ENCODE peak calls at places on chromosomes 3 and 15, in eight cellular contexts. One of them, this sample, is unnamed.

GRCh38 chr3:179853176-179853575 is 183.6 kb downstream of the PEX5L start:
- DNase-seq in activated CD8-positive, alpha-beta memory T cell treated with anti-CD3 and anti-CD28 coated beads, Interleukin-2, amount 50 U/mL, for 48 hours: no peak
- DNase-seq in DMS153: no peak
- DNase-seq in mucosa of descending colon: no peak
- DNase-seq in AML-193: no peak
- DNase-seq in neural crest cell: no peak
- DNase-seq in stomach: no peak
- DNase-seq in nucleus accumbens: no peak
- DNase-seq in this sample: no peak

GRCh38 chr15:39583586-39584265 is 2.8 kb downstream of the THBS1 start:
- DNase-seq in activated CD8-positive, alpha-beta memory T cell treated with anti-CD3 and anti-CD28 coated beads, Interleukin-2, amount 50 U/mL, for 48 hours: no peak
- DNase-seq in mucosa of descending colon: peak
- DNase-seq in DMS153: no peak
- DNase-seq in nucleus accumbens: no peak
- DNase-seq in AML-193: no peak
- DNase-seq in stomach: no peak
- DNase-seq in neural crest cell: no peak
- DNase-seq in this sample: no peak

GRCh38 chr15:70605606-70606410 is 157.6 kb downstream of the UACA start:
- DNase-seq in mucosa of descending colon: peak
- DNase-seq in DMS153: no peak
- DNase-seq in neural crest cell: no peak
- DNase-seq in stomach: peak
- DNase-seq in nucleus accumbens: peak
- DNase-seq in AML-193: no peak
- DNase-seq in activated CD8-positive, alpha-beta memory T cell treated with anti-CD3 and anti-CD28 coated beads, Interleukin-2, amount 50 U/mL, for 48 hours: no peak
- DNase-seq in this sample: no peak

GRCh38 chr15:90837052-90837621 is 31.3 kb upstream of the FURIN start:
- DNase-seq in AML-193: no peak
- DNase-seq in mucosa of descending colon: no peak
- DNase-seq in neural crest cell: no peak
- DNase-seq in activated CD8-positive, alpha-beta memory T cell treated with anti-CD3 and anti-CD28 coated beads, Interleukin-2, amount 50 U/mL, for 48 hours: peak
- DNase-seq in DMS153: no peak
- DNase-seq in stomach: no peak
- DNase-seq in nucleus accumbens: no peak
- DNase-seq in this sample: no peak

GRCh38 chr3:146517684-146518435 is 26.5 kb downstream of the PLSCR1 start:
- DNase-seq in DMS153: peak
- DNase-seq in neural crest cell: no peak
- DNase-seq in nucleus accumbens: no peak
- DNase-seq in stomach: no peak
- DNase-seq in AML-193: no peak
- DNase-seq in mucosa of descending colon: peak
- DNase-seq in activated CD8-positive, alpha-beta memory T cell treated with anti-CD3 and anti-CD28 coated beads, Interleukin-2, amount 50 U/mL, for 48 hours: no peak
- DNase-seq in this sample: no peak

GRCh38 chr3:170327040-170327808 is 30.3 kb upstream of the SKIL start:
- DNase-seq in DMS153: no peak
- DNase-seq in AML-193: no peak
- DNase-seq in mucosa of descending colon: no peak
- DNase-seq in activated CD8-positive, alpha-beta memory T cell treated with anti-CD3 and anti-CD28 coated beads, Interleukin-2, amount 50 U/mL, for 48 hours: no peak
- DNase-seq in neural crest cell: no peak
- DNase-seq in nucleus accumbens: no peak
- DNase-seq in stomach: no peak
- DNase-seq in this sample: no peak

GRCh38 chr15:34043391-34043790 is 4.4 kb upstream of the AVEN start:
- DNase-seq in nucleus accumbens: no peak
- DNase-seq in DMS153: no peak
- DNase-seq in activated CD8-positive, alpha-beta memory T cell treated with anti-CD3 and anti-CD28 coated beads, Interleukin-2, amount 50 U/mL, for 48 hours: no peak
- DNase-seq in mucosa of descending colon: no peak
- DNase-seq in AML-193: no peak
- DNase-seq in neural crest cell: no peak
- DNase-seq in stomach: no peak
- DNase-seq in this sample: no peak

GRCh38 chr3:195911946-195912270 is 3.6 kb upstream of the TNK2 start:
- DNase-seq in neural crest cell: no peak
- DNase-seq in nucleus accumbens: no peak
- DNase-seq in DMS153: no peak
- DNase-seq in AML-193: no peak
- DNase-seq in activated CD8-positive, alpha-beta memory T cell treated with anti-CD3 and anti-CD28 coated beads, Interleukin-2, amount 50 U/mL, for 48 hours: no peak
- DNase-seq in stomach: no peak
- DNase-seq in mucosa of descending colon: no peak
- DNase-seq in this sample: no peak

GRCh38 chr15:32887090-32887489 is 169.3 kb downstream of the GREM1 start:
- DNase-seq in mucosa of descending colon: no peak
- DNase-seq in DMS153: no peak
- DNase-seq in neural crest cell: no peak
- DNase-seq in activated CD8-positive, alpha-beta memory T cell treated with anti-CD3 and anti-CD28 coated beads, Interleukin-2, amount 50 U/mL, for 48 hours: no peak
- DNase-seq in stomach: no peak
- DNase-seq in AML-193: no peak
- DNase-seq in nucleus accumbens: no peak
- DNase-seq in this sample: no peak

GRCh38 chr3:24401090-24401810 is 93.4 kb downstream of the THRB start:
- DNase-seq in stomach: no peak
- DNase-seq in neural crest cell: no peak
- DNase-seq in AML-193: no peak
- DNase-seq in mucosa of descending colon: no peak
- DNase-seq in activated CD8-positive, alpha-beta memory T cell treated with anti-CD3 and anti-CD28 coated beads, Interleukin-2, amount 50 U/mL, for 48 hours: no peak
- DNase-seq in DMS153: peak
- DNase-seq in nucleus accumbens: no peak
- DNase-seq in this sample: no peak

GRCh38 chr15:62844564-62845235 is 197.8 kb upstream of the TPM1 start:
- DNase-seq in nucleus accumbens: no peak
- DNase-seq in DMS153: no peak
- DNase-seq in activated CD8-positive, alpha-beta memory T cell treated with anti-CD3 and anti-CD28 coated beads, Interleukin-2, amount 50 U/mL, for 48 hours: no peak
- DNase-seq in stomach: no peak
- DNase-seq in neural crest cell: no peak
- DNase-seq in mucosa of descending colon: no peak
- DNase-seq in AML-193: no peak
- DNase-seq in this sample: no peak

GRCh38 chr3:43363621-43364266 is 77.4 kb downstream of the SNRK start:
- DNase-seq in stomach: no peak
- DNase-seq in neural crest cell: no peak
- DNase-seq in DMS153: no peak
- DNase-seq in activated CD8-positive, alpha-beta memory T cell treated with anti-CD3 and anti-CD28 coated beads, Interleukin-2, amount 50 U/mL, for 48 hours: no peak
- DNase-seq in nucleus accumbens: no peak
- DNase-seq in mucosa of descending colon: no peak
- DNase-seq in AML-193: no peak
- DNase-seq in this sample: no peak

GRCh38 chr3:116579843-116580242 is 129.7 kb upstream of the TUSC7 start:
- DNase-seq in DMS153: no peak
- DNase-seq in activated CD8-positive, alpha-beta memory T cell treated with anti-CD3 and anti-CD28 coated beads, Interleukin-2, amount 50 U/mL, for 48 hours: no peak
- DNase-seq in neural crest cell: peak
- DNase-seq in AML-193: no peak
- DNase-seq in stomach: no peak
- DNase-seq in mucosa of descending colon: no peak
- DNase-seq in nucleus accumbens: no peak
- DNase-seq in this sample: no peak

GRCh38 chr3:118974356-118975097 is 60.1 kb downstream of the IGSF11 start:
- DNase-seq in AML-193: no peak
- DNase-seq in nucleus accumbens: no peak
- DNase-seq in mucosa of descending colon: no peak
- DNase-seq in DMS153: no peak
- DNase-seq in activated CD8-positive, alpha-beta memory T cell treated with anti-CD3 and anti-CD28 coated beads, Interleukin-2, amount 50 U/mL, for 48 hours: no peak
- DNase-seq in neural crest cell: no peak
- DNase-seq in stomach: no peak
- DNase-seq in this sample: no peak

GRCh38 chr3:9649791-9650521 is 651 bp downstream of the MTMR14 start:
- DNase-seq in stomach: no peak
- DNase-seq in AML-193: peak
- DNase-seq in DMS153: no peak
- DNase-seq in nucleus accumbens: no peak
- DNase-seq in mucosa of descending colon: peak
- DNase-seq in activated CD8-positive, alpha-beta memory T cell treated with anti-CD3 and anti-CD28 coated beads, Interleukin-2, amount 50 U/mL, for 48 hours: no peak
- DNase-seq in neural crest cell: no peak
- DNase-seq in this sample: no peak

GRCh38 chr15:35117508-35118280 is 32.6 kb upstream of the NANOGP8 start:
- DNase-seq in AML-193: no peak
- DNase-seq in neural crest cell: no peak
- DNase-seq in nucleus accumbens: no peak
- DNase-seq in activated CD8-positive, alpha-beta memory T cell treated with anti-CD3 and anti-CD28 coated beads, Interleukin-2, amount 50 U/mL, for 48 hours: no peak
- DNase-seq in stomach: no peak
- DNase-seq in DMS153: no peak
- DNase-seq in mucosa of descending colon: no peak
- DNase-seq in this sample: no peak

GRCh38 chr3:194140520-194141414 is 4.8 kb downstream of the HES1 start:
- DNase-seq in DMS153: peak
- DNase-seq in neural crest cell: peak
- DNase-seq in AML-193: no peak
- DNase-seq in nucleus accumbens: no peak
- DNase-seq in mucosa of descending colon: peak
- DNase-seq in stomach: peak
- DNase-seq in activated CD8-positive, alpha-beta memory T cell treated with anti-CD3 and anti-CD28 coated beads, Interleukin-2, amount 50 U/mL, for 48 hours: peak
- DNase-seq in this sample: peak

GRCh38 chr3:93906245-93906644 is 67.5 kb downstream of the PROS1 start:
- DNase-seq in mucosa of descending colon: peak
- DNase-seq in AML-193: no peak
- DNase-seq in stomach: no peak
- DNase-seq in activated CD8-positive, alpha-beta memory T cell treated with anti-CD3 and anti-CD28 coated beads, Interleukin-2, amount 50 U/mL, for 48 hours: no peak
- DNase-seq in nucleus accumbens: no peak
- DNase-seq in DMS153: no peak
- DNase-seq in neural crest cell: no peak
- DNase-seq in this sample: no peak

GRCh38 chr3:194285024-194285858 is 65.9 kb downstream of the CPN2 start:
- DNase-seq in nucleus accumbens: no peak
- DNase-seq in activated CD8-positive, alpha-beta memory T cell treated with anti-CD3 and anti-CD28 coated beads, Interleukin-2, amount 50 U/mL, for 48 hours: no peak
- DNase-seq in mucosa of descending colon: no peak
- DNase-seq in neural crest cell: no peak
- DNase-seq in AML-193: no peak
- DNase-seq in DMS153: no peak
- DNase-seq in stomach: no peak
- DNase-seq in this sample: no peak

GRCh38 chr15:41932511-41932910 is 38.7 kb upstream of the SPTBN5 start:
- DNase-seq in mucosa of descending colon: no peak
- DNase-seq in DMS153: no peak
- DNase-seq in AML-193: no peak
- DNase-seq in activated CD8-positive, alpha-beta memory T cell treated with anti-CD3 and anti-CD28 coated beads, Interleukin-2, amount 50 U/mL, for 48 hours: no peak
- DNase-seq in stomach: no peak
- DNase-seq in neural crest cell: no peak
- DNase-seq in nucleus accumbens: no peak
- DNase-seq in this sample: no peak

GRCh38 chr15:85403745-85404144 is 23.3 kb downstream of the AKAP13 start:
- DNase-seq in nucleus accumbens: no peak
- DNase-seq in stomach: no peak
- DNase-seq in DMS153: no peak
- DNase-seq in mucosa of descending colon: no peak
- DNase-seq in activated CD8-positive, alpha-beta memory T cell treated with anti-CD3 and anti-CD28 coated beads, Interleukin-2, amount 50 U/mL, for 48 hours: no peak
- DNase-seq in AML-193: no peak
- DNase-seq in neural crest cell: no peak
- DNase-seq in this sample: no peak

GRCh38 chr15:28955160-28955502 is 69.4 kb downstream of the APBA2 start:
- DNase-seq in DMS153: no peak
- DNase-seq in mucosa of descending colon: no peak
- DNase-seq in neural crest cell: no peak
- DNase-seq in stomach: no peak
- DNase-seq in nucleus accumbens: no peak
- DNase-seq in activated CD8-positive, alpha-beta memory T cell treated with anti-CD3 and anti-CD28 coated beads, Interleukin-2, amount 50 U/mL, for 48 hours: peak
- DNase-seq in AML-193: peak
- DNase-seq in this sample: no peak

GRCh38 chr3:32026583-32026982 is 45.0 kb downstream of the ZNF860 start:
- DNase-seq in AML-193: no peak
- DNase-seq in DMS153: no peak
- DNase-seq in activated CD8-positive, alpha-beta memory T cell treated with anti-CD3 and anti-CD28 coated beads, Interleukin-2, amount 50 U/mL, for 48 hours: no peak
- DNase-seq in neural crest cell: no peak
- DNase-seq in mucosa of descending colon: no peak
- DNase-seq in stomach: no peak
- DNase-seq in nucleus accumbens: no peak
- DNase-seq in this sample: no peak

GRCh38 chr3:14253022-14253761 is 74.6 kb downstream of the LSM3 start:
- DNase-seq in activated CD8-positive, alpha-beta memory T cell treated with anti-CD3 and anti-CD28 coated beads, Interleukin-2, amount 50 U/mL, for 48 hours: no peak
- DNase-seq in nucleus accumbens: no peak
- DNase-seq in neural crest cell: no peak
- DNase-seq in stomach: no peak
- DNase-seq in AML-193: no peak
- DNase-seq in mucosa of descending colon: no peak
- DNase-seq in DMS153: no peak
- DNase-seq in this sample: no peak

GRCh38 chr3:39961404-39961693 is 151.9 kb downstream of the MYRIP start:
- DNase-seq in AML-193: no peak
- DNase-seq in neural crest cell: no peak
- DNase-seq in stomach: no peak
- DNase-seq in DMS153: no peak
- DNase-seq in nucleus accumbens: no peak
- DNase-seq in mucosa of descending colon: no peak
- DNase-seq in activated CD8-positive, alpha-beta memory T cell treated with anti-CD3 and anti-CD28 coated beads, Interleukin-2, amount 50 U/mL, for 48 hours: no peak
- DNase-seq in this sample: no peak

GRCh38 chr3:191563722-191564121 is 102.8 kb downstream of the PYDC2 start:
- DNase-seq in DMS153: no peak
- DNase-seq in nucleus accumbens: no peak
- DNase-seq in stomach: no peak
- DNase-seq in neural crest cell: no peak
- DNase-seq in AML-193: no peak
- DNase-seq in mucosa of descending colon: no peak
- DNase-seq in activated CD8-positive, alpha-beta memory T cell treated with anti-CD3 and anti-CD28 coated beads, Interleukin-2, amount 50 U/mL, for 48 hours: no peak
- DNase-seq in this sample: no peak

GRCh38 chr3:132805071-132805470 is 82.9 kb upstream of the NPHP3 start:
- DNase-seq in DMS153: no peak
- DNase-seq in activated CD8-positive, alpha-beta memory T cell treated with anti-CD3 and anti-CD28 coated beads, Interleukin-2, amount 50 U/mL, for 48 hours: no peak
- DNase-seq in stomach: no peak
- DNase-seq in AML-193: no peak
- DNase-seq in neural crest cell: no peak
- DNase-seq in nucleus accumbens: no peak
- DNase-seq in mucosa of descending colon: no peak
- DNase-seq in this sample: no peak

GRCh38 chr15:34583399-34584320 is at the start of gene GOLGA8B:
- DNase-seq in AML-193: peak
- DNase-seq in mucosa of descending colon: peak
- DNase-seq in activated CD8-positive, alpha-beta memory T cell treated with anti-CD3 and anti-CD28 coated beads, Interleukin-2, amount 50 U/mL, for 48 hours: peak
- DNase-seq in neural crest cell: peak
- DNase-seq in stomach: peak
- DNase-seq in nucleus accumbens: peak
- DNase-seq in DMS153: peak
- DNase-seq in this sample: peak

GRCh38 chr3:98003306-98003969 is 31.2 kb upstream of the RIOX2 start:
- DNase-seq in stomach: no peak
- DNase-seq in AML-193: no peak
- DNase-seq in mucosa of descending colon: no peak
- DNase-seq in DMS153: no peak
- DNase-seq in neural crest cell: no peak
- DNase-seq in nucleus accumbens: no peak
- DNase-seq in activated CD8-positive, alpha-beta memory T cell treated with anti-CD3 and anti-CD28 coated beads, Interleukin-2, amount 50 U/mL, for 48 hours: no peak
- DNase-seq in this sample: no peak

GRCh38 chr15:89852342-89853005 is 37.8 kb upstream of the ANPEP start:
- DNase-seq in activated CD8-positive, alpha-beta memory T cell treated with anti-CD3 and anti-CD28 coated beads, Interleukin-2, amount 50 U/mL, for 48 hours: no peak
- DNase-seq in AML-193: no peak
- DNase-seq in stomach: no peak
- DNase-seq in mucosa of descending colon: peak
- DNase-seq in nucleus accumbens: no peak
- DNase-seq in DMS153: no peak
- DNase-seq in neural crest cell: no peak
- DNase-seq in this sample: no peak

GRCh38 chr3:134373278-134373941 is 837 bp downstream of the AMOTL2 start:
- DNase-seq in DMS153: peak
- DNase-seq in activated CD8-positive, alpha-beta memory T cell treated with anti-CD3 and anti-CD28 coated beads, Interleukin-2, amount 50 U/mL, for 48 hours: no peak
- DNase-seq in nucleus accumbens: peak
- DNase-seq in stomach: peak
- DNase-seq in AML-193: no peak
- DNase-seq in neural crest cell: peak
- DNase-seq in mucosa of descending colon: peak
- DNase-seq in this sample: peak

GRCh38 chr3:34056951-34057390 is 258.5 kb downstream of the PDCD6IP start:
- DNase-seq in AML-193: peak
- DNase-seq in mucosa of descending colon: no peak
- DNase-seq in nucleus accumbens: no peak
- DNase-seq in stomach: no peak
- DNase-seq in neural crest cell: no peak
- DNase-seq in DMS153: no peak
- DNase-seq in activated CD8-positive, alpha-beta memory T cell treated with anti-CD3 and anti-CD28 coated beads, Interleukin-2, amount 50 U/mL, for 48 hours: no peak
- DNase-seq in this sample: no peak

GRCh38 chr3:57062119-57062631 is 1.7 kb downstream of the SPATA12 start:
- DNase-seq in DMS153: no peak
- DNase-seq in activated CD8-positive, alpha-beta memory T cell treated with anti-CD3 and anti-CD28 coated beads, Interleukin-2, amount 50 U/mL, for 48 hours: no peak
- DNase-seq in mucosa of descending colon: no peak
- DNase-seq in stomach: no peak
- DNase-seq in neural crest cell: no peak
- DNase-seq in AML-193: no peak
- DNase-seq in nucleus accumbens: no peak
- DNase-seq in this sample: no peak